ENCODE peak calls at places on chromosome 4, in ten cellular contexts. C is cardiac muscle cell, D is psoas muscle, R is astrocyte of the spinal cord, A is epithelial cell of esophagus, O is mammary epithelial cell, Y is uterus, F is AG09309, K is fibroblast of mammary gland, Z is left ventricle myocardium inferior. S is an unnamed sample.

GRCh38 chr4:2797545-2798305 is 4.8 kb downstream of the SH3BP2 start:
- DNase-seq in Z (no peak), F (no peak), D (peak), A (no peak), O (no peak), C (no peak), R (no peak), Y (no peak), K (no peak), S (no peak)

GRCh38 chr4:73308286-73308685 is 49.7 kb upstream of the ANKRD17 start:
- DNase-seq in A (peak), Y (no peak), R (peak), O (peak), Z (no peak), K (peak), D (no peak), C (peak), F (no peak), S (peak)

GRCh38 chr4:79915276-79915675 is 157.8 kb downstream of the ANTXR2 start:
- DNase-seq in D (no peak), Z (no peak), A (no peak), C (no peak), F (no peak), K (no peak), O (no peak), R (no peak), Y (no peak), S (no peak)

GRCh38 chr4:182288534-182288933 is 45.3 kb downstream of the TENM3 start:
- DNase-seq in K (no peak), O (no peak), F (no peak), R (no peak), Z (no peak), Y (no peak), C (no peak), A (no peak), D (no peak), S (no peak)

GRCh38 chr4:100516225-100516624 is 1.6 kb downstream of the EMCN start:
- DNase-seq in O (no peak), F (no peak), K (no peak), R (no peak), Z (no peak), D (no peak), C (no peak), A (no peak), Y (no peak), S (peak)

GRCh38 chr4:1842993-1843448 is 12.9 kb downstream of the LETM1 start:
- DNase-seq in C (peak), Z (peak), R (peak), Y (peak), D (no peak), F (peak), A (no peak), O (no peak), K (peak), S (peak)

GRCh38 chr4:151013944-151014343 is 1.1 kb downstream of the LRBA start:
- DNase-seq in K (no peak), A (no peak), C (no peak), D (no peak), R (no peak), F (no peak), O (no peak), Y (no peak), Z (no peak), S (no peak)

GRCh38 chr4:58075724-58076123 is 965.5 kb upstream of the IGFBP7 start:
- DNase-seq in A (no peak), C (no peak), Z (no peak), O (no peak), F (no peak), Y (no peak), R (no peak), K (no peak), D (no peak), S (no peak)

GRCh38 chr4:26322349-26322748 is 1.5 kb downstream of the RBPJ start:
- DNase-seq in O (no peak), C (no peak), Y (no peak), F (no peak), D (no peak), Z (no peak), K (no peak), R (no peak), A (no peak), S (no peak)

GRCh38 chr4:26326791-26327190 is 6.0 kb downstream of the RBPJ start:
- DNase-seq in A (peak), R (peak), O (peak), Z (no peak), F (peak), Y (no peak), C (peak), K (peak), D (no peak), S (peak)

GRCh38 chr4:26321326-26322276 is 787 bp downstream of the RBPJ start:
- DNase-seq in K (no peak), A (no peak), F (no peak), O (peak), C (peak), R (no peak), Z (peak), Y (peak), D (no peak), S (peak)

GRCh38 chr4:26323807-26324206 is 3.0 kb downstream of the RBPJ start:
- DNase-seq in O (no peak), A (no peak), Z (no peak), K (peak), D (no peak), C (peak), R (peak), F (peak), Y (no peak), S (peak)

DNA sequence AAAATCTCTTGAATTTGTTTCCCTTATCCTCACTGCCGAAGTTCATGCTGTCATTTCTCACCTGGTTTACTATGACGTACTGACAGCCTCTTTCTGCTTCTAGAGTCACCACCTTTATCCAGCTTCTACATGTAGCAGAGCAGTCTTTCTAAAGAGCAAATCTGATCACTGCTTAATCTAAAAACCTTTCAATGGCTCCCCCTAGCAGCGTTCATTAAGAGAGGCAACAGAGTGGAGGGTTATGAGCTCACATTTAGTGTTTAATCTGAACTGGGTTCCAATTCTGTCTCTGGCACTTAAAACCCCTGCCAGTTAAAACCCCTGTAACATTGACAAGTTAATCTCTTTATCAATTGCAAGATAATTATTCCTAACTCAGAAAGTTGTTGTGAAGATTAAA is 4.4 kb downstream of the RBPJ start:
- DNase-seq in K (peak), Y (no peak), Z (no peak), C (peak), F (no peak), D (no peak), R (peak), O (peak), A (peak), S (peak)
- H3K4me3 ChIP-seq in K (no peak), Y (no peak), Z (no peak), C (no peak), F (no peak), D (no peak), R (no peak), O (no peak), A (no peak), S (no peak)

GRCh38 chr4:144611850-144612249 is 34.1 kb upstream of the HHIP start:
- DNase-seq in C (peak), O (peak), R (no peak), D (no peak), K (peak), Y (no peak), A (peak), Z (no peak), F (no peak), S (peak)
- TF ChIP-seq CTCF in C (peak), O (peak), R (peak), D (no peak), K (peak), Y (no peak), A (peak), Z (peak), F (peak), S (peak)

GRCh38 chr4:185657699-185658098 is 122.4 kb upstream of the PDLIM3 start:
- DNase-seq in C (no peak), R (no peak), O (no peak), F (no peak), K (no peak), Y (no peak), A (no peak), Z (no peak), D (no peak), S (no peak)

GRCh38 chr4:185654965-185655554 is 119.8 kb upstream of the PDLIM3 start:
- DNase-seq in O (no peak), Z (no peak), D (no peak), C (no peak), F (no peak), Y (no peak), K (no peak), A (no peak), R (no peak), S (no peak)

GRCh38 chr4:185656467-185656890 is 121.2 kb upstream of the PDLIM3 start:
- DNase-seq in R (peak), Y (peak), D (peak), O (peak), Z (peak), F (peak), K (peak), A (peak), C (peak), S (peak)

GRCh38 chr4:185654311-185654710 is 119.0 kb upstream of the PDLIM3 start:
- DNase-seq in K (no peak), Z (no peak), R (no peak), O (no peak), A (peak), C (no peak), F (no peak), Y (no peak), D (no peak), S (no peak)

DNA sequence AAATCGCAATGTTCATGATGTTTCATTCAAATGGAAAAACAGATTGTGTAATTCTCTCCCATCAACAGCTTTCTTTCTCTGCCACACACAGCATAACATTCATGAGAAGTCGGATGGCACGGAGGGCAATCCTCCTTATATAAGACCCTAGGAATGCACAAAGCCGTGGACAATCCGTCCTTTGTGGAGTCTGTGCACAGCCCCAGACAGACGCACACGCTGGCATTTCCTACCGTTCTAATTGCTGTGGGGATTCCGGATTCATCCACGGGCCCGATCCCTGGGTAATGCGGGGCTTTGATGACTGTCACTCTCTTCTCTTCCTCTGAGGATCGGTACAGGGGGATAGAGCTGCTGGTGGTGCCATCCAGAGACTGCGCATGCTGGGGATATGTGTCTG is 121.9 kb upstream of the PDLIM3 start:
- DNase-seq in K (no peak), R (no peak), C (no peak), Y (no peak), D (no peak), Z (no peak), F (no peak), A (no peak), O (no peak), S (no peak)
- H3K4me3 ChIP-seq in K (no peak), R (no peak), C (no peak), Y (no peak), D (peak), Z (peak), F (no peak), A (no peak), O (no peak), S (no peak)

DNA sequence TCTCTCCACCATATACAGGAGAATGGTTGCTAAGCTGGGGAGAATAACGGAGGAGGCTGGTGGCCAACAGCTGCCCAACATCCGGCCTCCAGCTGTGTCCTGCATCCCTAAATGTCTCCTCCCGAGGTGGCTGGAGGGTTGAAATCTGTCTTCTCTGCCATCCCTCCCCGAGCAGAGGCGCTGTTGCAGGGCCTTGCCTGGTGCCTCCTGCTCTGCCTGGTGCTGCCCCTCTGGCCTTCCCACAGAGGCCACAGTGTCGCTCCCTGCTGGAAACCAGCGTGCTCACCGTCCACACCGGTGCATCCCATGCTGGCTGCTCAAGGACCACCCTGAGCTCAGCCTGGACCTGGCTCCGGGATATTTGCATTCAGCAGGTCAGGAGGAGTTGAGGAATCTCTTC is 115.2 kb downstream of the ENPP6 start:
- DNase-seq in Y (no peak), A (no peak), C (no peak), D (no peak), R (no peak), F (no peak), O (no peak), Z (no peak), K (no peak), S (no peak)
- TF ChIP-seq CTCF in Y (no peak), A (no peak), C (no peak), D (no peak), R (no peak), F (no peak), O (no peak), Z (no peak), K (no peak), S (no peak)

GRCh38 chr4:85937507-85937906 is 422.3 kb downstream of the MAPK10 start:
- DNase-seq in R (no peak), Z (no peak), A (no peak), Y (no peak), O (no peak), C (no peak), K (no peak), F (no peak), D (no peak), S (no peak)

GRCh38 chr4:85938062-85938461 is 421.8 kb downstream of the MAPK10 start:
- DNase-seq in O (no peak), D (no peak), R (no peak), F (no peak), C (no peak), A (no peak), Y (no peak), Z (no peak), K (no peak), S (no peak)

GRCh38 chr4:85938902-85939301 is 421.0 kb downstream of the MAPK10 start:
- DNase-seq in Z (no peak), D (no peak), Y (no peak), F (no peak), K (no peak), O (no peak), C (no peak), R (no peak), A (no peak), S (no peak)

GRCh38 chr4:85940131-85940530 is 419.7 kb downstream of the MAPK10 start:
- DNase-seq in D (no peak), C (no peak), O (no peak), Z (no peak), Y (no peak), A (no peak), K (no peak), R (no peak), F (no peak), S (no peak)

GRCh38 chr4:85939595-85939994 is 420.3 kb downstream of the MAPK10 start:
- DNase-seq in A (no peak), Y (no peak), F (no peak), D (no peak), R (no peak), K (peak), O (no peak), Z (no peak), C (no peak), S (no peak)
- H3K4me3 ChIP-seq in A (no peak), Y (no peak), F (peak), D (no peak), R (no peak), K (peak), O (no peak), Z (no peak), C (no peak), S (peak)

GRCh38 chr4:146179784-146180405 is 4.4 kb downstream of the LSM6 start:
- DNase-seq in Y (no peak), R (no peak), F (no peak), Z (no peak), A (no peak), C (no peak), D (no peak), K (peak), O (no peak), S (no peak)

DNA sequence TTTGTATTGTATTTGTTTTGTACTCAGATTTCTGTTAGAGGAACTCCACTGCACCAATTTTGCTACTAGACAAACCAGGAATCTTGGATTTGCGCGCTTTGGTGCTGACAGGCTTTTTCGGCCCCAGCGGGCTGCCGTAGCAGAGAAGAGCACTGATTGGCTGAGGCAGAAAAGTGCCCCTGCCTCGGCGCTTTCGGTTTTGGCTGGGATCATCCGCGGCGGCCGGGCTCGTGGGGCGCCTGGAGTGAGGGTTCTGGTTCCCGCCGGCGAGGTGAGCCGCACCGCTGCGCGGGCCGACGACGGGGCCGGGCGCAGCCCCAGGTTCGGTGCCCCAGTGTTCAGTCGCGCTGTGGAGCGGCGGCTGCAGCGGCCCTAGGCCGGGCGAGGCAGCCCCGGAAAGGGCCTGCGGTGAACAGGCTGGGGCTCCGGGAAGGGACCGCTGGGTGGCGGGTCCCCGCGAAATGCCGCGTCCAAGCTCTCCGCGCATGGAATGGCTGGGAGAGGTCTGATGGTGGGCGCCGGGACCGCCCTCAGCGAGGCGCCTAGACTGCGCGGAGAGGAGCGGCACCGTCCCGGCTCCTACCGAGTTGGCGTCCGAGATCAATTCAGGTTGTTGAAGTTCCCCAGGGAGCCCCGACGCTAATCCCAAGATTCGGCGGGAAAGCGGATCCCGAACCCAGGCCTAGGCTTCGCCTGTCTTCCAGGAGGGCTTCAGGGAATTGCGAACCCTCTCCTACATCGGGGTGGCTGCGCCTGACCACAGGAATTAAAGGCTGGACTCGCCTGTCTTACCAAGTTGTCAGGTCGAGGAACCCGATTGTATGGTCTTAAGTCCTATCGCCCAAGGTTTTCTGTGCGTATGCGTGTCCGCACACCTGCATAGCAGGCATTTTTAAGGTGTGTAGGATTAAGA is at the start of gene LSM6:
- DNase-seq in O (peak), Z (peak), C (peak), D (peak), R (peak), Y (peak), F (peak), K (peak), A (peak), S (peak)
- TF ChIP-seq CTCF in O (no peak), Z (peak), C (peak), D (peak), R (no peak), Y (no peak), F (peak), K (no peak), A (no peak), S (no peak)

GRCh38 chr4:4386296-4386735 is 586 bp upstream of the NSG1 start:
- DNase-seq in D (no peak), F (no peak), Z (no peak), A (peak), Y (no peak), R (no peak), C (peak), K (no peak), O (peak), S (no peak)
- H3K4me3 ChIP-seq in D (peak), F (peak), Z (peak), A (peak), Y (peak), R (peak), C (peak), K (no peak), O (peak), S (no peak)

GRCh38 chr4:6820695-6821094 is 38.2 kb downstream of the KIAA0232 start:
- DNase-seq in O (no peak), Y (no peak), Z (no peak), K (no peak), F (no peak), A (no peak), R (no peak), D (no peak), C (no peak), S (no peak)

GRCh38 chr4:6815029-6815836 is 32.7 kb downstream of the KIAA0232 start:
- DNase-seq in F (no peak), C (no peak), K (no peak), O (peak), Y (no peak), A (peak), D (no peak), Z (no peak), R (no peak), S (no peak)

GRCh38 chr4:6824071-6824470 is 41.5 kb downstream of the KIAA0232 start:
- DNase-seq in D (no peak), O (no peak), Y (no peak), R (peak), F (no peak), C (peak), A (no peak), Z (no peak), K (no peak), S (peak)

GRCh38 chr4:6813725-6814124 is 31.2 kb downstream of the KIAA0232 start:
- DNase-seq in Y (no peak), C (no peak), K (no peak), A (no peak), D (no peak), O (no peak), F (no peak), R (no peak), Z (no peak), S (no peak)

GRCh38 chr4:6819295-6819694 is 36.8 kb downstream of the KIAA0232 start:
- DNase-seq in K (no peak), F (no peak), Z (no peak), Y (no peak), R (no peak), C (no peak), O (no peak), D (no peak), A (no peak), S (no peak)
- TF ChIP-seq CTCF in K (no peak), F (no peak), Z (no peak), Y (no peak), R (no peak), C (no peak), O (no peak), D (no peak), A (no peak), S (no peak)

S was measured in choroid plexus epithelial cell.